ENCODE peak calls at places on chromosome 10, in seven cellular contexts. One of them, this sample, is unnamed.

GRCh38 chr10:3478153-3478552 is 305.6 kb upstream of the PITRM1 start:
- DNase-seq in pancreas: no peak
- DNase-seq in uterus: no peak
- DNase-seq in SK-N-SH: no peak
- DNase-seq in breast epithelium: no peak
- DNase-seq in iPS DF 6.9: no peak
- DNase-seq in tibial nerve: no peak
- DNase-seq in this sample: no peak

GRCh38 chr10:130432850-130433249 is 296.7 kb downstream of the GLRX3 start:
- DNase-seq in pancreas: no peak
- DNase-seq in uterus: no peak
- DNase-seq in SK-N-SH: no peak
- DNase-seq in breast epithelium: no peak
- DNase-seq in iPS DF 6.9: no peak
- DNase-seq in tibial nerve: no peak
- DNase-seq in this sample: no peak

GRCh38 chr10:24889636-24890035 is 62.8 kb downstream of the PRTFDC1 start:
- DNase-seq in pancreas: no peak
- DNase-seq in uterus: no peak
- DNase-seq in SK-N-SH: no peak
- DNase-seq in breast epithelium: no peak
- DNase-seq in iPS DF 6.9: no peak
- DNase-seq in tibial nerve: no peak
- DNase-seq in this sample: no peak

GRCh38 chr10:17286562-17287089 is 58.6 kb downstream of the VIM start:
- DNase-seq in pancreas: no peak
- DNase-seq in uterus: no peak
- DNase-seq in SK-N-SH: no peak
- DNase-seq in breast epithelium: no peak
- DNase-seq in iPS DF 6.9: no peak
- DNase-seq in tibial nerve: no peak
- DNase-seq in this sample: no peak

GRCh38 chr10:75624632-75625031 is 193.2 kb downstream of the LRMDA start:
- DNase-seq in pancreas: no peak
- DNase-seq in uterus: no peak
- DNase-seq in SK-N-SH: no peak
- DNase-seq in breast epithelium: no peak
- DNase-seq in iPS DF 6.9: no peak
- DNase-seq in tibial nerve: no peak
- DNase-seq in this sample: no peak

GRCh38 chr10:125081931-125082330 is 78.4 kb downstream of the CTBP2 start:
- DNase-seq in pancreas: peak; percentile 48
- DNase-seq in uterus: no peak
- DNase-seq in SK-N-SH: no peak
- DNase-seq in breast epithelium: no peak
- DNase-seq in iPS DF 6.9: no peak
- DNase-seq in tibial nerve: no peak
- DNase-seq in this sample: no peak

GRCh38 chr10:43667736-43668371 is 19.2 kb upstream of the ZNF32 start:
- DNase-seq in pancreas: no peak
- DNase-seq in uterus: no peak
- DNase-seq in SK-N-SH: no peak
- DNase-seq in breast epithelium: no peak
- DNase-seq in iPS DF 6.9: no peak
- DNase-seq in tibial nerve: no peak
- DNase-seq in this sample: no peak

GRCh38 chr10:21993360-21994001 is 10.0 kb downstream of the DNAJC1 start:
- DNase-seq in pancreas: no peak
- DNase-seq in uterus: no peak
- DNase-seq in SK-N-SH: no peak
- DNase-seq in breast epithelium: no peak
- DNase-seq in iPS DF 6.9: no peak
- DNase-seq in tibial nerve: no peak
- DNase-seq in this sample: no peak

GRCh38 chr10:102090772-102091171 is 25.6 kb downstream of the HPS6 start:
- DNase-seq in pancreas: no peak
- DNase-seq in uterus: no peak
- DNase-seq in SK-N-SH: no peak
- DNase-seq in breast epithelium: no peak
- DNase-seq in iPS DF 6.9: no peak
- DNase-seq in tibial nerve: no peak
- DNase-seq in this sample: no peak

GRCh38 chr10:89062861-89063260 is 72.3 kb downstream of the FAS start:
- DNase-seq in pancreas: no peak
- DNase-seq in uterus: peak; percentile 29
- DNase-seq in SK-N-SH: no peak
- DNase-seq in breast epithelium: no peak
- DNase-seq in iPS DF 6.9: no peak
- DNase-seq in tibial nerve: no peak
- DNase-seq in this sample: no peak

GRCh38 chr10:34814228-34815173 is 595 bp downstream of the PARD3 start:
- DNase-seq in pancreas: peak; percentile 61
- DNase-seq in uterus: peak; percentile 58
- DNase-seq in SK-N-SH: peak; percentile 91
- DNase-seq in breast epithelium: no peak
- DNase-seq in iPS DF 6.9: no peak
- DNase-seq in tibial nerve: no peak
- DNase-seq in this sample: peak; percentile 83

GRCh38 chr10:26232174-26232573 is 15.6 kb downstream of the GAD2 start:
- DNase-seq in pancreas: no peak
- DNase-seq in uterus: no peak
- DNase-seq in SK-N-SH: no peak
- DNase-seq in breast epithelium: no peak
- DNase-seq in iPS DF 6.9: no peak
- DNase-seq in tibial nerve: no peak
- DNase-seq in this sample: no peak

GRCh38 chr10:102352066-102352715 is 43.3 kb upstream of the NFKB2 start:
- DNase-seq in pancreas: peak; percentile 35
- DNase-seq in uterus: peak; percentile 54
- DNase-seq in SK-N-SH: peak; percentile 78
- DNase-seq in breast epithelium: peak; percentile 57
- DNase-seq in iPS DF 6.9: peak; percentile 29
- DNase-seq in tibial nerve: no peak
- DNase-seq in this sample: peak; percentile 68

GRCh38 chr10:63217120-63217605 is 84.0 kb downstream of the NRBF2 start:
- DNase-seq in pancreas: no peak
- DNase-seq in uterus: no peak
- DNase-seq in SK-N-SH: peak; percentile 54
- DNase-seq in breast epithelium: no peak
- DNase-seq in iPS DF 6.9: no peak
- DNase-seq in tibial nerve: no peak
- DNase-seq in this sample: no peak

GRCh38 chr10:96380821-96381220 is 22.0 kb upstream of the OPALIN start:
- DNase-seq in pancreas: no peak
- DNase-seq in uterus: no peak
- DNase-seq in SK-N-SH: no peak
- DNase-seq in breast epithelium: no peak
- DNase-seq in iPS DF 6.9: no peak
- DNase-seq in tibial nerve: no peak
- DNase-seq in this sample: no peak

GRCh38 chr10:59817806-59818205 is 64.6 kb upstream of the MRLN start:
- DNase-seq in pancreas: no peak
- DNase-seq in uterus: no peak
- DNase-seq in SK-N-SH: no peak
- DNase-seq in breast epithelium: no peak
- DNase-seq in iPS DF 6.9: no peak
- DNase-seq in tibial nerve: no peak
- DNase-seq in this sample: no peak

GRCh38 chr10:102988404-102989314 is 70.6 kb downstream of the CNNM2 start:
- DNase-seq in pancreas: no peak
- DNase-seq in uterus: no peak
- DNase-seq in SK-N-SH: no peak
- DNase-seq in breast epithelium: no peak
- DNase-seq in iPS DF 6.9: no peak
- DNase-seq in tibial nerve: no peak
- DNase-seq in this sample: no peak

GRCh38 chr10:7529638-7530037 is 118.8 kb upstream of the SFMBT2 start:
- DNase-seq in pancreas: no peak
- DNase-seq in uterus: no peak
- DNase-seq in SK-N-SH: peak; percentile 67
- DNase-seq in breast epithelium: no peak
- DNase-seq in iPS DF 6.9: no peak
- DNase-seq in tibial nerve: no peak
- DNase-seq in this sample: peak; percentile 71

GRCh38 chr10:59244871-59245270 is 68.4 kb downstream of the PHYHIPL start:
- DNase-seq in pancreas: no peak
- DNase-seq in uterus: no peak
- DNase-seq in SK-N-SH: no peak
- DNase-seq in breast epithelium: no peak
- DNase-seq in iPS DF 6.9: no peak
- DNase-seq in tibial nerve: no peak
- DNase-seq in this sample: no peak

GRCh38 chr10:124624875-124625274 is 119.3 kb downstream of the FAM53B start:
- DNase-seq in pancreas: no peak
- DNase-seq in uterus: no peak
- DNase-seq in SK-N-SH: no peak
- DNase-seq in breast epithelium: no peak
- DNase-seq in iPS DF 6.9: no peak
- DNase-seq in tibial nerve: no peak
- DNase-seq in this sample: no peak

GRCh38 chr10:5466451-5466996 is 32.8 kb downstream of the CALML5 start:
- DNase-seq in pancreas: peak; percentile 87
- DNase-seq in uterus: peak; percentile 63
- DNase-seq in SK-N-SH: no peak
- DNase-seq in breast epithelium: peak; percentile 83
- DNase-seq in iPS DF 6.9: peak; percentile 84
- DNase-seq in tibial nerve: no peak
- DNase-seq in this sample: peak; percentile 45

GRCh38 chr10:132924046-132924952 is 18.1 kb downstream of the CFAP46 start:
- DNase-seq in pancreas: no peak
- DNase-seq in uterus: no peak
- DNase-seq in SK-N-SH: no peak
- DNase-seq in breast epithelium: no peak
- DNase-seq in iPS DF 6.9: no peak
- DNase-seq in tibial nerve: no peak
- DNase-seq in this sample: no peak

GRCh38 chr10:6722616-6723004 is 142.5 kb upstream of the PRKCQ start:
- DNase-seq in pancreas: no peak
- DNase-seq in uterus: no peak
- DNase-seq in SK-N-SH: no peak
- DNase-seq in breast epithelium: no peak
- DNase-seq in iPS DF 6.9: no peak
- DNase-seq in tibial nerve: no peak
- DNase-seq in this sample: no peak

GRCh38 chr10:29106287-29106686 is 182.6 kb upstream of the LYZL1 start:
- DNase-seq in pancreas: no peak
- DNase-seq in uterus: no peak
- DNase-seq in SK-N-SH: no peak
- DNase-seq in breast epithelium: no peak
- DNase-seq in iPS DF 6.9: no peak
- DNase-seq in tibial nerve: no peak
- DNase-seq in this sample: no peak

GRCh38 chr10:31322647-31323046 is 3.6 kb downstream of the ZEB1 start:
- DNase-seq in pancreas: no peak
- DNase-seq in uterus: no peak
- DNase-seq in SK-N-SH: peak; percentile 32
- DNase-seq in breast epithelium: no peak
- DNase-seq in iPS DF 6.9: no peak
- DNase-seq in tibial nerve: no peak
- DNase-seq in this sample: no peak

GRCh38 chr10:97411411-97411810 is 10.3 kb upstream of the RRP12 start:
- DNase-seq in pancreas: no peak
- DNase-seq in uterus: no peak
- DNase-seq in SK-N-SH: no peak
- DNase-seq in breast epithelium: no peak
- DNase-seq in iPS DF 6.9: no peak
- DNase-seq in tibial nerve: no peak
- DNase-seq in this sample: peak; percentile 41

GRCh38 chr10:109823196-109823595 is 100.1 kb downstream of the XPNPEP1 start:
- DNase-seq in pancreas: no peak
- DNase-seq in uterus: no peak
- DNase-seq in SK-N-SH: no peak
- DNase-seq in breast epithelium: no peak
- DNase-seq in iPS DF 6.9: no peak
- DNase-seq in tibial nerve: no peak
- DNase-seq in this sample: no peak

GRCh38 chr10:71243756-71244637 is 31.6 kb downstream of the UNC5B start:
- DNase-seq in pancreas: no peak
- DNase-seq in uterus: no peak
- DNase-seq in SK-N-SH: no peak
- DNase-seq in breast epithelium: no peak
- DNase-seq in iPS DF 6.9: no peak
- DNase-seq in tibial nerve: no peak
- DNase-seq in this sample: peak; percentile 75

GRCh38 chr10:124798364-124798763 is 3.3 kb upstream of the ABRAXAS2 start:
- DNase-seq in pancreas: no peak
- DNase-seq in uterus: no peak
- DNase-seq in SK-N-SH: no peak
- DNase-seq in breast epithelium: no peak
- DNase-seq in iPS DF 6.9: no peak
- DNase-seq in tibial nerve: no peak
- DNase-seq in this sample: no peak

GRCh38 chr10:86668297-86669165 is at the start of gene LDB3:
- DNase-seq in pancreas: no peak
- DNase-seq in uterus: peak; percentile 57
- DNase-seq in SK-N-SH: peak; percentile 65
- DNase-seq in breast epithelium: no peak
- DNase-seq in iPS DF 6.9: no peak
- DNase-seq in tibial nerve: no peak
- DNase-seq in this sample: no peak
- H3K4me3 ChIP-seq in pancreas: no peak within 1 kb of the TSS
- H3K4me3 ChIP-seq in uterus: peak within 1 kb of the TSS; percentile 20
- H3K4me3 ChIP-seq in SK-N-SH: no peak within 1 kb of the TSS
- H3K4me3 ChIP-seq in breast epithelium: peak within 1 kb of the TSS; percentile 18
- H3K4me3 ChIP-seq in iPS DF 6.9: no peak within 1 kb of the TSS
- H3K4me3 ChIP-seq in tibial nerve: no peak within 1 kb of the TSS
- H3K4me3 ChIP-seq in this sample: no peak within 1 kb of the TSS

GRCh38 chr10:32333849-32334248 is 13.1 kb downstream of the EPC1 start:
- DNase-seq in pancreas: no peak
- DNase-seq in uterus: no peak
- DNase-seq in SK-N-SH: no peak
- DNase-seq in breast epithelium: no peak
- DNase-seq in iPS DF 6.9: no peak
- DNase-seq in tibial nerve: no peak
- DNase-seq in this sample: no peak
- H3K4me1 ChIP-seq in pancreas: peaks cover 64% of the 10 kb centered on the region
- H3K4me1 ChIP-seq in uterus: peaks cover 22% of the 10 kb centered on the region
- H3K4me1 ChIP-seq in SK-N-SH: peaks cover 11% of the 10 kb centered on the region
- H3K4me1 ChIP-seq in breast epithelium: no peaks in the 10 kb centered on the region
- H3K4me1 ChIP-seq in iPS DF 6.9: peaks cover 1% of the 10 kb centered on the region
- H3K4me1 ChIP-seq in tibial nerve: peaks cover 47% of the 10 kb centered on the region
- H3K4me1 ChIP-seq in this sample: peaks cover 36% of the 10 kb centered on the region

GRCh38 chr10:92692085-92692671 is 2.4 kb downstream of the HHEX start:
- DNase-seq in pancreas: no peak
- DNase-seq in uterus: no peak
- DNase-seq in SK-N-SH: no peak
- DNase-seq in breast epithelium: no peak
- DNase-seq in iPS DF 6.9: peak; percentile 9
- DNase-seq in tibial nerve: no peak
- DNase-seq in this sample: peak; percentile 20
- H3K4me3 ChIP-seq in pancreas: peak overlapping the region; percentile 8
- H3K4me3 ChIP-seq in uterus: no peak overlapping the region
- H3K4me3 ChIP-seq in SK-N-SH: no peak overlapping the region
- H3K4me3 ChIP-seq in breast epithelium: peak overlapping the region; percentile 61
- H3K4me3 ChIP-seq in iPS DF 6.9: peak overlapping the region; percentile 32
- H3K4me3 ChIP-seq in tibial nerve: no peak overlapping the region
- H3K4me3 ChIP-seq in this sample: peak overlapping the region; percentile 87

DNA sequence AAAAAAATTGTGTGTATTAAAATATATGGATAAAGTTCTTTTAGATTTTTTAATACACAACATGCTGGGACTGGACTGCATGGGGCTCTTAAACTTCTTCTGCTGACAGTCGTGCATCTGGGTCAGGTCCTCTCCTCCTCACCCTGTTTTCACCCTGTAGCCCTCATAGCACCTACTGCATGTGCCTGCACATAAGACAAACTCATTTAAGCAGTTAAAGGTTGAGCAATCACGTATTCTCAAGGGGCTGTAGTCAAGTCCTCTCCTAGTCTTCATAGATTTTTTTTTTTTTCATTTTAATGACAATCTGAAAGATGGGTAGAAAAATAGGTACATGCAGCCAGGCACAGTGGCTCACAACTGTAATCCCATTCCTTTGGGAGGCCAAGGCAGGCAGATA is 23.6 kb upstream of the PDCD4 start:
- DNase-seq in pancreas: no peak
- DNase-seq in uterus: no peak
- DNase-seq in SK-N-SH: no peak
- DNase-seq in breast epithelium: no peak
- DNase-seq in iPS DF 6.9: no peak
- DNase-seq in tibial nerve: no peak
- DNase-seq in this sample: no peak
- H3K4me1 ChIP-seq in pancreas: peaks cover 65% of the 10 kb centered on the region
- H3K4me1 ChIP-seq in uterus: no peaks in the 10 kb centered on the region
- H3K4me1 ChIP-seq in SK-N-SH: no peaks in the 10 kb centered on the region
- H3K4me1 ChIP-seq in breast epithelium: no peaks in the 10 kb centered on the region
- H3K4me1 ChIP-seq in iPS DF 6.9: no peaks in the 10 kb centered on the region
- H3K4me1 ChIP-seq in tibial nerve: peaks cover 2% of the 10 kb centered on the region
- H3K4me1 ChIP-seq in this sample: peaks cover 26% of the 10 kb centered on the region